ENCODE peak calls at places on chromosomes 5 and 9, in five cellular contexts. Z is heart right ventricle, U is ascending aorta, V is heart left ventricle, B is IMR-90. E is an unnamed sample.

GRCh38 chr9:81320909-81321482 is 368.4 kb downstream of the TLE1 start:
- DNase-seq in U (no peak), B (no peak), Z (no peak), V (no peak), E (no peak)

GRCh38 chr5:45696206-45696836 is at the start of gene HCN1:
- DNase-seq in Z (peak; percentile 59), B (peak; percentile 32), V (peak; percentile 79), U (peak; percentile 72), E (peak; percentile 95)

GRCh38 chr5:40428815-40429214 is 250.9 kb upstream of the PTGER4 start:
- DNase-seq in U (no peak), V (no peak), Z (no peak), B (no peak), E (no peak)

GRCh38 chr5:172496671-172497371 is 42.5 kb upstream of the SH3PXD2B start:
- DNase-seq in U (peak; percentile 64), V (peak; percentile 84), B (no peak), Z (peak; percentile 73), E (no peak)

GRCh38 chr5:159682623-159683022 is 233.7 kb upstream of the ADRA1B start:
- DNase-seq in B (no peak), Z (no peak), V (no peak), U (no peak), E (no peak)

GRCh38 chr5:175846332-175846731 is 25.0 kb upstream of the CPLX2 start:
- DNase-seq in B (no peak), U (no peak), V (no peak), Z (no peak), E (no peak)

GRCh38 chr9:17402309-17402708 is 176.6 kb upstream of the SH3GL2 start:
- DNase-seq in B (peak; percentile 34), V (no peak), Z (no peak), U (no peak), E (no peak)

GRCh38 chr9:129602598-129603415 is 18.1 kb downstream of the C9orf50 start:
- DNase-seq in B (no peak), Z (no peak), U (no peak), V (no peak), E (no peak)

GRCh38 chr5:80711938-80712337 is 57.2 kb upstream of the DHFR start:
- DNase-seq in B (peak; percentile 34), U (no peak), Z (no peak), V (no peak), E (peak; percentile 34)

GRCh38 chr9:4435197-4435596 is 55.1 kb upstream of the SLC1A1 start:
- DNase-seq in V (no peak), Z (no peak), B (peak; percentile 23), U (no peak), E (peak; percentile 25)

GRCh38 chr5:180590543-180591248 is 603 bp downstream of the SCGB3A1 start:
- DNase-seq in Z (no peak), U (no peak), B (no peak), V (no peak), E (no peak)

GRCh38 chr9:130423272-130423671 is 21.5 kb upstream of the ASS1 start:
- DNase-seq in U (no peak), B (no peak), Z (peak; percentile 71), V (peak; percentile 85), E (peak; percentile 35)

GRCh38 chr5:16881253-16881652 is 54.8 kb downstream of the MYO10 start:
- DNase-seq in V (no peak), Z (no peak), B (no peak), U (no peak), E (peak; percentile 71)

GRCh38 chr5:168365581-168366081 is 74.2 kb downstream of the WWC1 start:
- DNase-seq in V (no peak), B (peak; percentile 58), Z (no peak), U (peak; percentile 28), E (peak; percentile 59)

GRCh38 chr5:169670769-169671525 is 33.9 kb downstream of the DOCK2 start:
- DNase-seq in B (no peak), Z (no peak), V (no peak), U (no peak), E (no peak)

GRCh38 chr5:153982206-153982605 is 56.5 kb downstream of the FAM114A2 start:
- DNase-seq in V (no peak), Z (no peak), U (no peak), B (no peak), E (no peak)

GRCh38 chr5:53335115-53335514 is 145.3 kb upstream of the FST start:
- DNase-seq in Z (no peak), B (peak; percentile 34), U (no peak), V (no peak), E (peak; percentile 41)

GRCh38 chr5:153893809-153894208 is 144.9 kb downstream of the FAM114A2 start:
- DNase-seq in U (no peak), V (no peak), B (no peak), Z (no peak), E (peak; percentile 10)

GRCh38 chr9:126228779-126229444 is 97.7 kb upstream of the MVB12B start:
- DNase-seq in B (peak; percentile 57), U (peak; percentile 75), Z (peak; percentile 59), V (peak; percentile 64), E (peak; percentile 85)

GRCh38 chr9:34547960-34548603 is 25.3 kb upstream of the ENHO start:
- DNase-seq in B (peak; percentile 51), Z (peak; percentile 69), V (peak; percentile 70), U (peak; percentile 79), E (peak; percentile 87)

GRCh38 chr5:59525957-59526356 is 367.6 kb downstream of the PDE4D start:
- DNase-seq in U (no peak), B (peak; percentile 51), V (no peak), Z (no peak), E (no peak)

GRCh38 chr9:37466037-37466709 is 923 bp upstream of the ZBTB5 start:
- DNase-seq in U (peak; percentile 92), Z (peak; percentile 68), B (no peak), V (peak; percentile 70), E (peak; percentile 90)

GRCh38 chr5:150081541-150082283 is 4.6 kb downstream of the CSF1R start:
- DNase-seq in V (peak; percentile 73), B (peak; percentile 26), Z (peak; percentile 72), U (peak; percentile 77), E (peak; percentile 35)

GRCh38 chr5:173549644-173550043 is 66.8 kb downstream of the BOD1 start:
- DNase-seq in U (no peak), B (no peak), V (no peak), Z (no peak), E (no peak)

GRCh38 chr5:117892360-117892759 is 1096.0 kb downstream of the DTWD2 start:
- DNase-seq in U (no peak), V (no peak), B (no peak), Z (no peak), E (no peak)

GRCh38 chr5:156274455-156274854 is 52.5 kb upstream of the SGCD start:
- DNase-seq in B (peak; percentile 11), U (no peak), V (no peak), Z (no peak), E (no peak)

GRCh38 chr5:2199697-2200096 is 317.0 kb upstream of the IRX4 start:
- DNase-seq in B (no peak), V (no peak), U (no peak), Z (no peak), E (no peak)

GRCh38 chr5:58183078-58183885 is 276.6 kb downstream of the PLK2 start:
- DNase-seq in V (no peak), Z (no peak), B (no peak), U (no peak), E (no peak)

GRCh38 chr5:137751869-137752491 is 2.2 kb downstream of the HNRNPA0 start:
- DNase-seq in B (peak; percentile 80), U (no peak), Z (peak; percentile 27), V (no peak), E (peak; percentile 76)

GRCh38 chr5:34655354-34655991 is 655 bp upstream of the RAI14 start:
- DNase-seq in Z (peak; percentile 38), V (no peak), U (peak; percentile 83), B (peak; percentile 90), E (peak; percentile 76)

GRCh38 chr9:80061096-80061495 is 489.3 kb downstream of the TLE4 start:
- DNase-seq in U (no peak), Z (no peak), B (peak; percentile 25), V (no peak), E (no peak)
- H3K27ac ChIP-seq in U (peak overlapping the region; percentile 82), Z (no peak overlapping the region), B (no peak overlapping the region), V (no peak overlapping the region), E (no peak overlapping the region)

DNA sequence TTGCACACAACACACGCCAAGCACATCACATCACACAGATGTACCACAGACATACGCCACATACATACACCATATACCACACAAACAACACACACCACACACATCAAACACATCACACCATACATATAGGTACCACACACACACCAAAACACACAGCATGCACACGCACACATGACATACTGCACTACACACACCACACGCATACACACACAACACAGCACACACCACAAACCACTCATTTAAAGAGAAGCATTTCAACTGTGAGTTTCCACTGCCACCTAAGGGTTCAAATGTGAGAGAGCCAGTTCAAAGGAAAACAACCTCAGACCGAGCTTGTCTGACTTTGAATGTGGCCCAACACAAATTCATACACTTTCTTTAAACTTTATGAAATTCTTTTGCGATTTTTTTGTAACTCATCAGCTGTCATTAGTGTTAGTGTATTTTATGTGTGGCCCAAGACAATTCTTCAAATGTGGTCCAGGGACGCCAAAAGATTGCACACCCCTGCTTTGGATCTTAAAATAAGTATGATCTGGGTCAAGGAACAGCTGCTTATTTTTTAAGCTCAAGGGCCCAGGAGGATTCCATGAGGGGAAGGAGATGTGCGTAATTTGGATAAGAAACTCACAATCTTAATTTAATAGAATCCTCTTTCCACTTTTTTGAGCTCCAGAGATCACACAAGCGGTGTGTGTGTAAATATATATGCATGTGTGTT is 494.6 kb downstream of the GADD45G start:
- DNase-seq in Z (no peak), V (no peak), B (peak; percentile 13), U (no peak), E (peak; percentile 51)
- TF ChIP-seq CTCF in Z (peak; percentile 70), V (peak; percentile 76), B (peak; percentile 18), U (peak; percentile 39), E (peak; percentile 80)

GRCh38 chr9:98228392-98229089 is 26.9 kb downstream of the TBC1D2 start:
- DNase-seq in B (no peak), U (no peak), Z (no peak), V (no peak), E (peak; percentile 56)

GRCh38 chr9:98227883-98228282 is 27.6 kb downstream of the TBC1D2 start:
- DNase-seq in U (no peak), B (no peak), Z (no peak), V (no peak), E (peak; percentile 48)

GRCh38 chr9:98225015-98225442 is 30.4 kb downstream of the TBC1D2 start:
- DNase-seq in V (no peak), B (no peak), Z (no peak), U (no peak), E (no peak)

GRCh38 chr9:98226516-98226915 is 28.9 kb downstream of the TBC1D2 start:
- DNase-seq in V (no peak), U (no peak), Z (no peak), B (peak; percentile 57), E (no peak)

GRCh38 chr9:98226968-98227367 is 28.5 kb downstream of the TBC1D2 start:
- DNase-seq in V (no peak), U (no peak), B (no peak), Z (no peak), E (no peak)
- H3K27ac ChIP-seq in V (no peak overlapping the region), U (no peak overlapping the region), B (peak overlapping the region; percentile 95), Z (no peak overlapping the region), E (peak overlapping the region; percentile 92)

GRCh38 chr9:136255896-136256890 is 10.6 kb upstream of the QSOX2 start:
- DNase-seq in Z (no peak), B (no peak), U (no peak), V (no peak), E (no peak)
- TF ChIP-seq CTCF in Z (no peak), B (no peak), U (no peak), V (no peak), E (no peak)

GRCh38 chr9:69122391-69123141 is 51.5 kb upstream of the TJP2 start:
- DNase-seq in U (peak; percentile 52), V (no peak), B (peak; percentile 84), Z (peak; percentile 3), E (peak; percentile 68)
- H3K27ac ChIP-seq in U (peak overlapping the region; percentile 84), V (peak overlapping the region; percentile 78), B (peak overlapping the region; percentile 40), Z (peak overlapping the region; percentile 89), E (peak overlapping the region; percentile 99)